ENCODE peak calls at places on chromosomes 4 and X, in four cellular contexts. G is K562, H is IMR-90, Z is mammary epithelial cell. X is an unnamed sample.

GRCh38 chr4:184368731-184369130 is 105.6 kb downstream of the IRF2 start:
- DNase-seq in G (no peak), H (no peak), Z (no peak), X (no peak)

GRCh38 chrX:18984381-18985185 is 669 bp upstream of the PHKA2 start:
- DNase-seq in G (peak), H (peak), Z (peak), X (peak)

GRCh38 chrX:43643201-43643600 is 12.9 kb upstream of the MAOA start:
- DNase-seq in G (no peak), H (no peak), Z (peak), X (no peak)

GRCh38 chrX:40366661-40367060 is 214.1 kb upstream of the ATP6AP2 start:
- DNase-seq in G (no peak), H (no peak), Z (no peak), X (no peak)

GRCh38 chr4:163548481-163549243 is 54.2 kb downstream of the TMA16 start:
- DNase-seq in G (peak), H (peak), Z (peak), X (no peak)

GRCh38 chrX:20362268-20363002 is 95.7 kb upstream of the RPS6KA3 start:
- DNase-seq in G (peak), H (peak), Z (no peak), X (no peak)

GRCh38 chr4:165493359-165493758 is 114.6 kb downstream of the CPE start:
- DNase-seq in G (peak), H (peak), Z (peak), X (peak)

GRCh38 chr4:158914178-158914577 is 145.4 kb downstream of the FNIP2 start:
- DNase-seq in G (no peak), H (peak), Z (peak), X (no peak)

GRCh38 chrX:131895807-131896206 is 127.3 kb upstream of the STK26 start:
- DNase-seq in G (no peak), H (no peak), Z (no peak), X (no peak)

GRCh38 chrX:20217279-20217678 is 49.4 kb downstream of the RPS6KA3 start:
- DNase-seq in G (no peak), H (peak), Z (peak), X (no peak)

GRCh38 chr4:7844247-7844991 is 95.2 kb downstream of the AFAP1 start:
- DNase-seq in G (peak), H (peak), Z (peak), X (peak)

GRCh38 chr4:102344955-102345794 is at the start of gene SLC39A8:
- DNase-seq in G (peak), H (peak), Z (peak), X (peak)

GRCh38 chr4:140038031-140038533 is 115.9 kb downstream of the MAML3 start:
- DNase-seq in G (no peak), H (peak), Z (peak), X (no peak)

GRCh38 chrX:3141031-3141430 is 99.8 kb downstream of the ARSF start:
- DNase-seq in G (no peak), H (peak), Z (no peak), X (no peak)

GRCh38 chrX:24760601-24761000 is 66.9 kb downstream of the POLA1 start:
- DNase-seq in G (no peak), H (peak), Z (no peak), X (no peak)
- TF ChIP-seq CTCF in G (no peak), H (no peak), Z (no peak), X (no peak)

GRCh38 chrX:13010546-13010945 is 33.9 kb downstream of the FAM9C start:
- DNase-seq in G (no peak), H (no peak), Z (no peak), X (no peak)

GRCh38 chrX:13015536-13016236 is 28.7 kb downstream of the FAM9C start:
- DNase-seq in G (no peak), H (no peak), Z (no peak), X (no peak)

GRCh38 chrX:13009844-13010243 is 34.6 kb downstream of the FAM9C start:
- DNase-seq in G (no peak), H (peak), Z (peak), X (no peak)

GRCh38 chrX:13013353-13014110 is 30.9 kb downstream of the FAM9C start:
- DNase-seq in G (peak), H (no peak), Z (peak), X (no peak)

GRCh38 chrX:13014111-13015094 is 30.0 kb downstream of the FAM9C start:
- DNase-seq in G (peak), H (no peak), Z (no peak), X (no peak)
- H3K4me3 ChIP-seq in G (no peak), H (no peak), Z (no peak), X (no peak)

GRCh38 chr4:108620933-108621905 is 843 bp downstream of the RPL34 start:
- DNase-seq in G (no peak), H (peak), Z (no peak), X (no peak)

GRCh38 chr4:108622022-108622421 is 1.6 kb downstream of the RPL34 start:
- DNase-seq in G (no peak), H (no peak), Z (no peak), X (no peak)

GRCh38 chr4:108620101-108620932 is at the start of gene RPL34:
- DNase-seq in G (peak), H (peak), Z (peak), X (peak)

GRCh38 chr4:108622828-108623227 is 2.5 kb downstream of the RPL34 start:
- DNase-seq in G (no peak), H (no peak), Z (no peak), X (no peak)

DNA sequence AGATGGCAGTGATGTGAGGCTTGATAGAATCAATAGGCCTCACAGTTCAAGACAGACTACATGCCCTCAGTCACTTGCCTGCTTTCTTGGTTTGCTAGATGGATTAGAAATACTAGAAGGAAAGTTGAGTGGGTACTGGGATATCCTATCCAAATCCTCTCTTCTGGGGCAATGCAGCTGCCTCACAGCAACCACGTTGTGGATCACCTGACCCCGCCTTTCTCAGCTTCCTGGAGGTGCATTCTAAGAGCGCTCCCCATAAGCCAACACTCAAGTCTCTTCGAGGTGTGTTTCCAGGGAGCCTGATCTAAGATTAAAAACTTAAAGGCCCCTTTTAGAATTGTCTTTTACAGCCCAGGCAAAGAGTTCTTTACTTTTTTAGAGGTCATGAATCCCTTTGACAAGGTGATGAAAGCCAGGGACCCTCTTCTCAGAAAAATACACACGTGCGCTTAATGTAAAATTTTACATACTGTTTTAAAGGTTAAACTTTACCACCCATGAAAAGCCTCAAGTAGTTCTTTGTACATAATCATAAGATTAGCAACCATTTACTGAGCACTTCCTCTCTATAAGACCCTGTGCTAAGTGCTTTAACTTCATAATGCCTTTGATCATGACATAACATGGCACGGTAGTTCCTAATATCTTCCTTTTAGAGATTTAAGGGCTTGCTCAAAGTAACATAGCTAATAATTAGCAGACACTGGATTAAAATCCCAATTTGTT is 840 bp upstream of the RPL34 start:
- DNase-seq in G (peak), H (no peak), Z (no peak), X (no peak)
- H3K9ac ChIP-seq in G (peak), H (no peak), Z (peak), X (no peak)

DNA sequence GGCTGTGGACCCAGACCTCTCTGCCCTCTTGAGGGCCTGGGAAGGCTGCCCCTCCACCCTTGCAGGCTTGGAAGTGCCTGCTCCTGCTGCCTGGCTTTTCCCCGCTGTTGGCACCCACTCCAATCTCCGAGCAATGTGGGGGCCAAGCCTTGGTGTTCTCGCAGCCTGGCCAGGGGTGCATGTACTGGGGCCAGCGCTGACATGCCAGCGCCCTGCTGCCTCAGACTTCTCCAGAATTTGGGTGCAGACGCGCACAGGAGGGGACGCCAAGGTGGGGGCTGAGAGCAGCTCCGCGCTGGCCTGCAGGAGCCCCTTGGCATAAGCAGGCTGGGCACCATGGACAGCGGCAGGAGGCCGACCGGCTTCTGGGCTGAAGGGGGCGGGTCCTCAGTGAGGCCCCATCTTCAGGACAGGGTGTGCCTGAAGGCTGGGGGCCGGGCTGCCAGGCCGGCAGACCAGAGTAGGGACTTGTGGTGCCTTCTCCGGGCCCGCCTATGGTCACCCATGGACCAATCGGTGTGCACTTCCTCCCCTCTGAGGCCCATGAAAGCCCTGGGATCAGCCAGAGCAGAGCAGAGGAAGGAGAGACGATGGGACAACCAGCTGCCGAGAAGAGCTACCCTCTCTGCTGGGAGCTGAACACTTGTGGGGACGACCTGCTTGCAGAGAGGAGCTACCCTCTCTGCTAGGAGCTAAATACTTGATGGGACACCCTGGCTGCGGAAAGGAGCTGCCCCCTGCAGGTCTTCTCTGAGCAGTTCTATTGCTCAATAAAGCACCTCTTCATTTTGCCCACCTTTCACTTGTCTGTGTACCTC is 118.3 kb downstream of the DNAAF6 start:
- DNase-seq in G (peak), H (peak), Z (peak), X (peak)
- TF ChIP-seq CTCF in G (peak), H (peak), Z (peak), X (no peak)

DNA sequence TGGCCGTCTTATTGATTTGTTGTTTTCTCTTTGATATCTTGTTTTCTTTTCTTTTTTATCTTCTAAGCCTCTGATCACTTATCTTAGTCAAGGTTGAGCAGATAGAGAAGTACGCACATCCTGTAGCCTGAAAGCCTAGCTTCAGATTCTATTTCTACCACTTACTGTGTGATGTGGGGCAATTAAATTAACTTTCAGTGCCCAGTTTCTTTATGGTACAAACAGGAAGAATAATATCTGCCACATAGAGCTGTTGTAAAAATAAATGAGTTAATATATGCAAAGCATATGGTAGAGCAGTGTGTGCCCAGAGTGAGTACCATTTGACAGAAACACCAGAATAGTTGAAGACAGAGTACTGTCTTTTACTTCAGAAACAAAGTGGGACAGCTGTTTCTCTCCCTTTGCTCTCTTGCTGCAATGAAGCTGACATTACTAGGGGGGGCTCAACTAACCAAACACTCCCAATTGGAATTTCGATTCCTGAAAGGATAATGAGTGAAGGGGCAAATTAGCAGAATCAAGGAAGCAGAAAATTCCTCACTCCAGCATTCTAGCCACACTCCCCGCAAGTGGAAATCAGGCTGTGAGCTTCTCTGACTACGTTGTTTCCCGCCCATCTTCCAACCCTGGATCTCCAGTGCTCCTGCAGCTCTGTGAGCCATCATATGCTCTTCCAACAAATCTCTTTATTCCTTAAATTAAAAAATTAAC is 80.4 kb downstream of the MAPK10 start:
- DNase-seq in G (no peak), H (no peak), Z (no peak), X (no peak)
- H3K4me3 ChIP-seq in G (no peak), H (no peak), Z (no peak), X (no peak)

X was measured in kidney.